ENCODE peak calls at places on chromosomes 16 and 17, in nine cellular contexts. G is ovary, T is uterus, F is transverse colon, I is heart left ventricle, A is tibial nerve, L is Peyer's patch, B is esophagus squamous epithelium, R is gastrocnemius medialis. J is an unnamed sample.

GRCh38 chr17:76080207-76080933 is 1.4 kb downstream of the ZACN start:
- DNase-seq in F (no peak), G (no peak), B (no peak), R (no peak), L (no peak), I (no peak), T (no peak), A (no peak), J (no peak)

GRCh38 chr17:34227707-34228106 is 27.4 kb upstream of the CCL2 start:
- DNase-seq in I (no peak), R (no peak), B (no peak), A (no peak), T (no peak), L (no peak), F (no peak), G (no peak), J (no peak)

GRCh38 chr17:72571813-72572396 is 451.1 kb downstream of the SOX9 start:
- DNase-seq in F (no peak), T (no peak), L (no peak), R (no peak), B (no peak), G (no peak), I (no peak), A (no peak), J (no peak)

GRCh38 chr17:63545302-63545928 is 4.9 kb upstream of the DCAF7 start:
- DNase-seq in G (no peak), I (no peak), R (no peak), A (no peak), L (no peak), B (no peak), F (no peak), T (no peak), J (no peak)

GRCh38 chr16:13906426-13907089 is 13.4 kb upstream of the ERCC4 start:
- DNase-seq in T (no peak), I (no peak), B (no peak), L (peak; percentile 22), G (no peak), F (no peak), R (no peak), A (no peak), J (no peak)

GRCh38 chr16:81711609-81712329 is 67.3 kb upstream of the PLCG2 start:
- DNase-seq in I (no peak), G (peak; percentile 73), A (no peak), F (peak; percentile 41), B (no peak), L (no peak), R (no peak), T (peak; percentile 65), J (peak; percentile 81)

GRCh38 chr17:36544049-36544319 is 735 bp upstream of the GGNBP2 start:
- DNase-seq in R (peak; percentile 63), G (no peak), I (peak; percentile 69), L (peak; percentile 40), T (peak; percentile 24), B (no peak), A (no peak), F (no peak), J (peak; percentile 70)

GRCh38 chr16:533391-534088 is 6.0 kb downstream of the CAPN15 start:
- DNase-seq in L (no peak), G (peak; percentile 36), T (no peak), R (peak; percentile 74), I (no peak), A (no peak), B (no peak), F (peak; percentile 85), J (no peak)

GRCh38 chr16:17836868-17837602 is 366.3 kb upstream of the XYLT1 start:
- DNase-seq in G (no peak), L (no peak), A (no peak), B (no peak), R (no peak), I (no peak), T (no peak), F (no peak), J (no peak)

GRCh38 chr17:36645358-36645757 is 44.0 kb downstream of the MRM1 start:
- DNase-seq in B (no peak), L (no peak), R (no peak), T (no peak), G (no peak), F (no peak), A (no peak), I (no peak), J (no peak)

DNA sequence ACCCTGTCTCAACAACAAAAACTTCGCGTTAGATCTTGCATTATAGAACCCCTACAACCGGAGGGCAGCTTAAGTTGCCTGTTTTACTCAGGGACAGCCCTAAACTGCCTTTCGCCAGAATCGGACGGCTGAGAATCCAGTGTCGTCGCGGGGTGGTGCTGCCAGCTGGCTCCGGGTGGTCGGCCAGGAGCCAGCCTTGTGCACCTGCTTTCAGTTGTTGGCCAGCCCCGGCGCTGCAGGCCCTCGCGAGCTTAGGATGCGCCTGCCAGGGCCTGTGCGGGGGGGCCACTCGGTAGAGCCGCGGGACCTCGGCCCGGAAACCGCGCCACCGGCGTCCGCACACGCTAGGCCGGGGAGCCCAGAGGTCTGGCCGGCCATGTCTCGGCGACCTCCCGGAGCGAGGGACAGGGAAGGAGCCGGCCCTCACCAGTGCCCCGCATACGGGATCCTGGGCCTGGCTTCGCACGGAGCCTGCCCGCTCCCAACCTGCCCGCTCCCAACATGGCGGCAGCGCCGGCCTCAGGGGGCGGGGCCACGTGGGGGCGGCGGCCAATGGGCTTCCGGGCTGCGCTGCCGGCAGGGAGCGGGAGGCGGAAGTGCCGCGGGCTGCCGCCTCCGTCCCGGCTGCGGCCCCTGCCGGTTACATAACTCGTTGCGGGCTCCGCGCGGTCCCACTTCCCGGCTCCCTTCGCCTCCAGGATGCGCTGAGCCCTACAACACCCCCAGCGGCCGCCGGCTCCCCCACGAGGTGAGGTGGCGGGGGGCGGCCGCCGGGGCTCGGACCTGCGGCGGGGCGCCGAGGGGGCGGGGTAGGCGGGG is 14.2 kb downstream of the NAA60 start:
- DNase-seq in G (peak; percentile 86), A (peak; percentile 67), T (peak; percentile 78), R (peak; percentile 95), L (peak; percentile 85), F (peak; percentile 90), I (peak; percentile 95), B (peak; percentile 33), J (peak; percentile 96)
- TF ChIP-seq POLR2A in G (peak; percentile 63), A (no peak), T (peak; percentile 62), R (peak; percentile 48), L (peak; percentile 58), F (peak; percentile 72), I (no peak), B (no peak), J (peak; percentile 37)

DNA sequence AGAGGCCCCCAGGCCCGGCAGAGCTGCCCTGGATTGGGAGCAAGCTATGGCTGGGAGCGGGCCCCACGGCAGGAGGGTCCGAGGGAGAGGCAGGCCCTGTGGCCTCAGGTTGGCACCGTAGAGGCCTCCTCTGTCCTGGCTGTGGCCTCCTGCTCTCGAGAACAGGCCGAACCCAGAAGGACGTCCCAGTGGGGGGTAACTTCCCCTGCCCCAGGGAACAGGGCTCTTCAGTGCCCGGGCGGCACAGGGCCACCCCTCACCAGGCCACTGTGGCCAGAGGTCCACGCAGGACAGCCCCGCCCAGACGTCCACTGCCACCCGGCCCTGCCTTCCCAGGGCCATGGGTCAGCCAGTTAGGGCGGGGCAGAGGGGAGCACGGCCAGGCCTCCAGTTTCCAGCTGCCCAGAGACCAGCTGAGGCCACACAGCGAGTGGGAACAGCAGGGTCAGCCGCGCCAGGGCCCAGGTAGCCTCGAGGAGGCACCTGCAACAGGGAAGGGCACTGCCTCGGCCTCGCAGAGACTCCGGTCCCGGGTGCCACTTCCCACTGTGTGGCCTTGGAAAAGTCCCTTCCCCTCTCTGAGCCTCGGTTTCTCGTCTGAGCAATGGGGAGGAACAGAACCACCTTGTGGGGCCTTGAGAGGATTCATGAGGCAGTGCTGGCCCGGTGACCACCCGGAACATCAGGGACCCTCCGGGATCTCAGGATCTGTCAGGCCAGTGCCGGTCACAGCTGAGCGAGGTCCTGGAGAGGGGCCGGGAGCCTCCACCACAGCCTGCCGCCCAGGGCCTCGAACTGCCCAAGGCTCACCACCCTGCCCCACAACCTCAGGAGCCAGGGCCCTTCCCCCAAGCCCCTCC is 32.0 kb downstream of the ZNF469 start:
- DNase-seq in R (no peak), I (no peak), A (no peak), L (no peak), F (no peak), B (no peak), G (no peak), T (no peak), J (no peak)
- H3K36me3 ChIP-seq in R (no peaks in the 10 kb centered on the region), I (no peaks in the 10 kb centered on the region), A (no peaks in the 10 kb centered on the region), L (no peaks in the 10 kb centered on the region), F (no peaks in the 10 kb centered on the region), B (no peaks in the 10 kb centered on the region), G (no peaks in the 10 kb centered on the region), T (no peaks in the 10 kb centered on the region), J (no peaks in the 10 kb centered on the region)

GRCh38 chr17:70187383-70187782 is 18.1 kb downstream of the KCNJ2 start:
- DNase-seq in T (no peak), I (no peak), L (no peak), G (no peak), B (no peak), R (no peak), F (no peak), A (no peak), J (no peak)

GRCh38 chr17:70183508-70183907 is 14.2 kb downstream of the KCNJ2 start:
- DNase-seq in A (no peak), I (no peak), R (no peak), L (no peak), T (no peak), F (no peak), G (no peak), B (no peak), J (no peak)

GRCh38 chr17:70184770-70185169 is 15.4 kb downstream of the KCNJ2 start:
- DNase-seq in B (no peak), R (peak; percentile 36), G (no peak), I (no peak), A (no peak), T (no peak), L (no peak), F (no peak), J (no peak)

GRCh38 chr17:70184207-70184606 is 14.9 kb downstream of the KCNJ2 start:
- DNase-seq in A (no peak), G (no peak), R (no peak), I (no peak), T (no peak), L (no peak), B (no peak), F (no peak), J (no peak)

GRCh38 chr17:70185280-70185679 is 15.9 kb downstream of the KCNJ2 start:
- DNase-seq in L (no peak), B (no peak), R (no peak), F (no peak), I (no peak), G (no peak), A (no peak), T (no peak), J (no peak)
- TF ChIP-seq CTCF in L (no peak), B (no peak), R (no peak), F (no peak), I (no peak), G (no peak), A (no peak), T (no peak), J (no peak)

DNA sequence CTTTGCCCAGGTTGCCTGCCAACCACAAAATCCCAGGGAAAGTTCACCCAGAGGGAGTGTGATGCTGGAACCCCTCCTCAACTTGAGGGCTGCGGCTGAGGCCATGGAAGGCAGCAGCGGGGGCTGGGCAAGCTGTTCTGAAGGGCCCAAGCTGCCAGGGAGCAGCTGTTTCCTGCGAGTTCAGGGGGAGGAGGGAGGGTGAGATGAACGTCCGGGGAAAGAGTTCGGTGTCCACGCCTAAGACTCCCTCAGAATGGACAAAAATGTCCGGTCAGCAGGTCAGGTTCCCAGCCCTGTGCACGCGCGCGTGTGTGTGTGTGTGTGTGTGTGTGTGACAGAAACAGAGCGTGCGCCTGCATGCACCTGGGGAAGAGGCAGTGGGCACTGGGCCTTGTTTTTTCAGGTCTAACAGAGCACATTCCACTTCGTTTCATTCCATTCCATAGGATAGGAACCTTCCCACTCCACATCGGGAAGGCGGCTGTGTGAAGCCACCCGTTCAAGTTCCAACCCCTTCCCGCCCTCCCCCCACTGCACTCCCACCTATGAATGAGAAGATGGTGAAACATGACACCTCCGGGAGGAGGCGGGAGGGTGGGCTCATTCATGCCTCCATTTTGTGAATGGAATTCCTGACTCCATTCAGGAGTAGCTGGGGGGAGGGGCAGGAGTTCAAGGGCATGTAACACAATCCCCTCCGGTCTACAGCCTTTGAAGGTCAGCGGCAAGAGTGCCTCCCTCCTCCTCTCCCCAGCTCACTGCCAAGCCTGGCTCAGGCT is 15.6 kb downstream of the ETV4 start:
- DNase-seq in A (peak; percentile 51), L (no peak), I (peak; percentile 68), F (no peak), T (peak; percentile 74), R (peak; percentile 72), G (peak; percentile 96), B (no peak), J (peak; percentile 81)
- TF ChIP-seq POLR2A in A (no peak), L (no peak), I (no peak), F (no peak), T (no peak), R (no peak), G (no peak), B (no peak), J (no peak)

J was measured in sigmoid colon.